ENCODE peak calls at places on chromosomes 12 and 14, in six cellular contexts. W, V, F, T, K and A are unnamed samples.

GRCh38 chr12:53967451-53968059 is 5.4 kb upstream of the HOXC11 start:
- DNase-seq in T (no peak), W (no peak), K (no peak), F (no peak), V (no peak), A (no peak)

GRCh38 chr14:61530896-61531295 is 164.4 kb upstream of the HIF1A start:
- DNase-seq in K (no peak), T (no peak), V (no peak), W (no peak), F (no peak), A (no peak)

GRCh38 chr12:115407723-115408122 is 723.7 kb upstream of the TBX3 start:
- DNase-seq in T (no peak), K (no peak), F (no peak), W (no peak), V (no peak), A (no peak)

GRCh38 chr12:46933947-46934346 is 108.2 kb upstream of the SLC38A4 start:
- DNase-seq in T (peak), V (no peak), W (no peak), F (peak), K (peak), A (no peak)

GRCh38 chr12:25701290-25701689 is 148.2 kb upstream of the LMNTD1 start:
- DNase-seq in W (no peak), V (no peak), T (peak), K (no peak), F (no peak), A (no peak)

GRCh38 chr14:96016761-96017160 is 22.4 kb upstream of the C14orf132 start:
- DNase-seq in F (no peak), K (peak), V (no peak), T (peak), W (no peak), A (no peak)

GRCh38 chr12:2944401-2945047 is 14.7 kb upstream of the TEAD4 start:
- DNase-seq in K (peak), W (peak), T (peak), V (peak), F (peak), A (peak)

GRCh38 chr12:114888928-114889327 is 205.0 kb upstream of the TBX3 start:
- DNase-seq in W (no peak), F (no peak), T (no peak), V (no peak), K (no peak), A (no peak)

GRCh38 chr12:125091401-125091800 is 26.2 kb downstream of the AACS start:
- DNase-seq in V (no peak), W (no peak), F (no peak), T (no peak), K (no peak), A (no peak)

GRCh38 chr12:30782316-30783173 is 27.8 kb upstream of the CAPRIN2 start:
- DNase-seq in K (no peak), F (no peak), T (no peak), V (no peak), W (no peak), A (no peak)

GRCh38 chr12:57096748-57097553 is 8.0 kb downstream of the NAB2 start:
- DNase-seq in T (no peak), K (no peak), F (no peak), W (no peak), V (no peak), A (no peak)

GRCh38 chr12:109462868-109463692 is 14.0 kb downstream of the KCTD10 start:
- DNase-seq in F (no peak), T (peak), K (peak), V (peak), W (no peak), A (peak)

GRCh38 chr14:92649934-92650545 is 98.4 kb downstream of the LGMN start:
- DNase-seq in T (peak), V (no peak), F (no peak), K (no peak), W (no peak), A (peak)

GRCh38 chr12:1791104-1791927 is 29.0 kb upstream of the LRTM2 start:
- DNase-seq in V (no peak), F (no peak), W (peak), T (peak), K (peak), A (peak)

GRCh38 chr12:116157845-116158267 is 119.6 kb downstream of the MED13L start:
- DNase-seq in W (no peak), T (no peak), V (no peak), F (no peak), K (peak), A (no peak)

GRCh38 chr14:49593016-49593415 is 5.7 kb upstream of the LRR1 start:
- DNase-seq in W (no peak), V (no peak), K (no peak), T (peak), F (no peak), A (no peak)

GRCh38 chr12:125203145-125203765 is 138.0 kb downstream of the AACS start:
- DNase-seq in T (no peak), V (no peak), K (no peak), W (no peak), F (no peak), A (no peak)

GRCh38 chr12:39010406-39010805 is 105.0 kb upstream of the CPNE8 start:
- DNase-seq in T (no peak), K (no peak), F (no peak), V (no peak), W (no peak), A (no peak)

GRCh38 chr12:16939871-16940306 is 333.9 kb upstream of the LMO3 start:
- DNase-seq in F (peak), W (peak), K (peak), V (peak), T (peak), A (peak)

GRCh38 chr12:29754235-29755189 is 29.2 kb downstream of the TMTC1 start:
- DNase-seq in W (no peak), K (peak), V (no peak), T (no peak), F (no peak), A (no peak)

GRCh38 chr12:132393245-132393795 is 63.9 kb upstream of the GALNT9 start:
- DNase-seq in W (no peak), K (no peak), F (no peak), V (no peak), T (no peak), A (no peak)

GRCh38 chr12:113196996-113197395 is 11.5 kb downstream of the RITA1 start:
- DNase-seq in W (peak), T (peak), K (peak), V (peak), F (no peak), A (peak)

GRCh38 chr12:20492251-20492728 is 124.0 kb downstream of the PDE3A start:
- DNase-seq in K (peak), W (no peak), V (no peak), T (peak), F (no peak), A (no peak)

GRCh38 chr12:9940370-9940769 is 8.2 kb upstream of the CLEC2A start:
- DNase-seq in W (no peak), F (no peak), T (peak), V (no peak), K (no peak), A (peak)

GRCh38 chr14:75242546-75243273 is 35.9 kb upstream of the FOS start:
- DNase-seq in K (no peak), T (peak), V (no peak), W (no peak), F (no peak), A (no peak)

GRCh38 chr14:29759521-29760340 is 167.9 kb downstream of the PRKD1 start:
- DNase-seq in K (no peak), T (no peak), W (no peak), V (no peak), F (no peak), A (no peak)

DNA sequence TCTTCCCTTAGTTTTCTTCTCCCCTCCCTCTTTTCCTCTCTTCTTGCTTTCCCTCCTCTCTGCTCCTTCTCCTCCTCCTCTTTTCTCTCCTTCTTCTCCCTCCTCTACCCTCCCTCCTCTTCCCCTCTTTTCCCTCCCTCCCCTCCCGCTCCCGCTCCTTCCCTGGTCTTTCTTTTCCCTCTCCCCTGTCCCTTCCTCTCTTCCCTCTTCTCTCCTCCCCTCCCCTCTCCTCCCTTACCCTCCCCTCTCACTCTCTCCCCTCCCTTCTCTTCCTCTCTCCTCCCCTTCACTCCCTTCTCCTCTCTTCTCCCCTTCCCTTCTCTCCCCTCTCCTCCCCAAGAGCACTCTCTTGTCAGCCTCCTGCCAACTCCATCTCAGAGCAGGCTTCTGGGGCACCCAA is 17.4 kb upstream of the FBXO21 start:
- DNase-seq in W (no peak), T (no peak), K (no peak), F (no peak), V (no peak), A (no peak)
- H3K23ac ChIP-seq in W (no peak), T (no peak), K (no peak), F (no peak), V (no peak), A (no peak)

DNA sequence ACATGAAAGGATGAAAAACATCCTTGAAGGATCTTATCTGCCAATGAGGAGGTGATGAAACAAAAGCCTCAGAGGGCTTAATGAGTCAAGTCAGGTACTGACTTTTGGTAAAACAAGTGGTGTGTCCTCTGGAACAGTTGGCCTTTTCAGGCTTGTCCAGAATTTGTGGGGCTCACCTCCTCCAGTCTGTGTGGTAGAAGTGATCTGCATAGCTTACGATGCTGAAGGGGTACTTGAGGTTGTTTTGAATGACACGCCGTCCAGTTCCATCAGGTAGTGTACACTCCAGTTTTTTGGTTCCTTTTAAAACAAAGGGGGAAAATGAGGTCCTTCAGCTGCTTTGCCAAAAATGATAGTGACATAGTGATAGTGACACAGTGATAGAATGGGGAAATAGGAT is 17.0 kb downstream of the RTRAF start:
- DNase-seq in F (no peak), V (no peak), W (no peak), K (no peak), T (no peak), A (no peak)
- H3K23ac ChIP-seq in F (no peak), V (no peak), W (no peak), K (no peak), T (no peak), A (no peak)

GRCh38 chr12:52009081-52009751 is 2.5 kb downstream of the TAMALIN start:
- DNase-seq in W (no peak), V (no peak), F (no peak), T (no peak), K (no peak), A (no peak)

GRCh38 chr12:52010692-52011601 is 4.2 kb downstream of the TAMALIN start:
- DNase-seq in K (no peak), T (no peak), W (no peak), F (no peak), V (no peak), A (no peak)

GRCh38 chr12:52007982-52008510 is 1.3 kb downstream of the TAMALIN start:
- DNase-seq in T (no peak), F (no peak), K (no peak), W (no peak), V (no peak), A (no peak)

GRCh38 chr12:52011602-52012214 is 5.0 kb downstream of the TAMALIN start:
- DNase-seq in V (no peak), K (no peak), F (no peak), W (no peak), T (no peak), A (no peak)

GRCh38 chr12:52010152-52010622 is 3.4 kb downstream of the TAMALIN start:
- DNase-seq in V (peak), F (peak), W (peak), K (peak), T (peak), A (no peak)
- H3K23ac ChIP-seq in V (no peak), F (no peak), W (no peak), K (no peak), T (peak), A (no peak)

GRCh38 chr14:59189281-59189821 is 884 bp downstream of the DAAM1 start:
- DNase-seq in V (peak), W (peak), F (peak), K (peak), T (peak), A (peak)
- H3K23ac ChIP-seq in V (no peak), W (no peak), F (peak), K (peak), T (peak), A (no peak)

DNA sequence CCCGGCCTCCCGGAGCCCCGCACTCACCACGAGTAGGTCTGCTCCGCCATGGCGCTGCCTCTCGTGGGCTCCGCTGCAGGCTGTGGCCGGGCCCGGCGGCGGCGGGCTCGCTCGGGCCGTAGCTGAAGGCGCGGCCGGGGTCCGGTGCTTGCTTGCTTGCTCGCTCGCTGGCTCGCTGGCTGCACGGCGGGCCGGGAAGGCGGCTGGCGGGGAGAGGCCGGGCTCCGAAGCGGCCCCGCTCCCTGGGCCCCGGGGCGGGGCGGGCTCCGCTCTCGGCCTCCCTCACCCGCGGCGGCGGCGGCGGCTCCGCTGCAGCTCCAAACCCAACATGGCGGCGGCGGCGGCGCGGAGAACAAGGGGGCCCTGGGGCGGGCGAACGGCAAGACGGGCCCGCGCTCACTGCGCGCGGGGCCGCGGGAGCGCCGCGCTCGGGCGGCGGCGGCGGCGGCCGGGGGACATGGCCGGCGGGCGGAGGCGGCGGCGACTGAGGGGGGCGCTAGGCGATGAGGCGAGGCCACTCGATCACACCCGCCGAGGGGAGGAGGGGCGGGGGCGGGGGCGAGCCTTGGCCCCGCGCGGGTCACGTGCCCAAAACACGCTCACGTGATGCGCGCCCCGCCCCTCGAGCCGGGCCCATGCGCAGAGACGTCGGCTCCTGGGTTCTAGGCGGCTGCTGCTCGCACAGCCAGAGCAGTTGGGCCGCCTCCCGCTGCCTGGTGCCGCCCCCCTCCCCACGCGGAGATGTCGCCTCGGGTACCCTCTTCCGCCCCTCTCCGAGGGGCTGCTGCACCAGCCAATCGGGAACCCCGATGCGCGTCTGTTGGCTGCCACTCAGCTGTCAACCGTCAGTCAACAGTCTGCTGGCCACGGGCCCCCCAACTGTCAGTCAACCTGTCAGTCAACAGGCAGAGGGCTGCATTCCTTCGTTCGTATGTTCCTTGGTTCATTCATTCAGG is at the start of gene SPPL3:
- DNase-seq in V (peak), K (peak), W (peak), F (peak), T (peak), A (peak)
- H3K23ac ChIP-seq in V (no peak), K (peak), W (no peak), F (peak), T (peak), A (no peak)

GRCh38 chr14:91509083-91509877 is 830 bp downstream of the PPP4R3A start:
- DNase-seq in K (peak), T (no peak), W (peak), V (peak), F (no peak), A (peak)
- H3K23ac ChIP-seq in K (peak), T (peak), W (no peak), V (no peak), F (peak), A (no peak)